ENCODE peak calls at places on chromosomes 4 and X, in seven cellular contexts. One of them, this sample, is unnamed.

GRCh38 chr4:127737295-127737694 is 7.1 kb downstream of the SLC25A31 start:
- DNase-seq in SK-N-SH: no peak
- DNase-seq in HCT116: no peak
- DNase-seq in K562: no peak
- DNase-seq in H1: no peak
- DNase-seq in HepG2: no peak
- DNase-seq in GM12878: no peak
- DNase-seq in this sample: no peak

GRCh38 chrX:108138814-108139213 is 47.2 kb downstream of the ATG4A start:
- DNase-seq in SK-N-SH: no peak
- DNase-seq in HCT116: no peak
- DNase-seq in K562: no peak
- DNase-seq in H1: no peak
- DNase-seq in HepG2: no peak
- DNase-seq in GM12878: no peak
- DNase-seq in this sample: no peak

GRCh38 chr4:138702471-138702870 is 313.1 kb upstream of the NOCT start:
- DNase-seq in SK-N-SH: no peak
- DNase-seq in HCT116: no peak
- DNase-seq in K562: no peak
- DNase-seq in H1: no peak
- DNase-seq in HepG2: no peak
- DNase-seq in GM12878: no peak
- DNase-seq in this sample: no peak

GRCh38 chr4:142846729-142847606 is 867 bp upstream of the INPP4B start:
- DNase-seq in SK-N-SH: peak
- DNase-seq in HCT116: peak
- DNase-seq in K562: no peak
- DNase-seq in H1: no peak
- DNase-seq in HepG2: peak
- DNase-seq in GM12878: no peak
- DNase-seq in this sample: peak

GRCh38 chr4:173448557-173448918 is 49.6 kb upstream of the SCRG1 start:
- DNase-seq in SK-N-SH: no peak
- DNase-seq in HCT116: no peak
- DNase-seq in K562: no peak
- DNase-seq in H1: no peak
- DNase-seq in HepG2: no peak
- DNase-seq in GM12878: no peak
- DNase-seq in this sample: peak

GRCh38 chr4:140755811-140756291 is 334 bp downstream of the TBC1D9 start:
- DNase-seq in SK-N-SH: peak
- DNase-seq in HCT116: no peak
- DNase-seq in K562: no peak
- DNase-seq in H1: no peak
- DNase-seq in HepG2: no peak
- DNase-seq in GM12878: no peak
- DNase-seq in this sample: peak

GRCh38 chr4:119314356-119314755 is 7.6 kb downstream of the FABP2 start:
- DNase-seq in SK-N-SH: no peak
- DNase-seq in HCT116: no peak
- DNase-seq in K562: no peak
- DNase-seq in H1: no peak
- DNase-seq in HepG2: peak
- DNase-seq in GM12878: no peak
- DNase-seq in this sample: no peak

GRCh38 chrX:38973327-38973726 is 172.1 kb downstream of the MID1IP1 start:
- DNase-seq in SK-N-SH: no peak
- DNase-seq in HCT116: no peak
- DNase-seq in K562: no peak
- DNase-seq in H1: no peak
- DNase-seq in HepG2: no peak
- DNase-seq in GM12878: no peak
- DNase-seq in this sample: peak

GRCh38 chrX:54495814-54496516 is at the start of gene FGD1:
- DNase-seq in SK-N-SH: peak
- DNase-seq in HCT116: no peak
- DNase-seq in K562: peak
- DNase-seq in H1: no peak
- DNase-seq in HepG2: no peak
- DNase-seq in GM12878: no peak
- DNase-seq in this sample: peak
- TF ChIP-seq JUND in SK-N-SH: no peak
- TF ChIP-seq JUND in HCT116: no peak
- TF ChIP-seq JUND in K562: no peak
- TF ChIP-seq JUND in H1: no peak
- TF ChIP-seq JUND in HepG2: no peak
- TF ChIP-seq JUND in GM12878: no peak
- TF ChIP-seq JUND in this sample: no peak

DNA sequence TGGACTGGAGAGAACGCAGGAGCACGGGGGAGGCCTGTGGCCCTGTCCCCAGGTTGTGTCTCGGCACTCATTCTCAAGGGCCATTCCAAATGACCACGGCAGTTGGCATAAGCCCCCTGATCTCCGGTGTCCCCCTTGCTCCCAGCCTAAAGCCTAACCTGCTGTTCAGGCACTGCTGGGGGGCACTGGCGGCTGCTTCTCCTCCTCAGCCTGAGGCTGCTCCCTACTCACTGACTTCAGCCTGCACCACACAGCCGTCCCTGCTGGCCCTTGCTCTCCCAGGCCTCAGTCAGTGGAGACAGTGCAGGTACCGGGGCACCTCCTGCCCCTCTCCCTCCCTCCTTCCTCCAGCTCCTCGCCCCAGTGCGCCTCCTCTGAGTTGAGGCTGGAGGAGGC is 64.8 kb downstream of the CPZ start:
- DNase-seq in SK-N-SH: no peak
- DNase-seq in HCT116: no peak
- DNase-seq in K562: no peak
- DNase-seq in H1: no peak
- DNase-seq in HepG2: no peak
- DNase-seq in GM12878: no peak
- DNase-seq in this sample: no peak
- TF ChIP-seq JUND in SK-N-SH: no peak
- TF ChIP-seq JUND in HCT116: no peak
- TF ChIP-seq JUND in K562: no peak
- TF ChIP-seq JUND in H1: no peak
- TF ChIP-seq JUND in HepG2: no peak
- TF ChIP-seq JUND in GM12878: no peak
- TF ChIP-seq JUND in this sample: no peak

GRCh38 chrX:9291666-9292065 is 173.2 kb upstream of the TBL1X start:
- DNase-seq in SK-N-SH: no peak
- DNase-seq in HCT116: no peak
- DNase-seq in K562: no peak
- DNase-seq in H1: no peak
- DNase-seq in HepG2: no peak
- DNase-seq in GM12878: no peak
- DNase-seq in this sample: no peak
- TF ChIP-seq JUND in SK-N-SH: no peak
- TF ChIP-seq JUND in HCT116: no peak
- TF ChIP-seq JUND in K562: no peak
- TF ChIP-seq JUND in H1: no peak
- TF ChIP-seq JUND in HepG2: no peak
- TF ChIP-seq JUND in GM12878: no peak
- TF ChIP-seq JUND in this sample: no peak

DNA sequence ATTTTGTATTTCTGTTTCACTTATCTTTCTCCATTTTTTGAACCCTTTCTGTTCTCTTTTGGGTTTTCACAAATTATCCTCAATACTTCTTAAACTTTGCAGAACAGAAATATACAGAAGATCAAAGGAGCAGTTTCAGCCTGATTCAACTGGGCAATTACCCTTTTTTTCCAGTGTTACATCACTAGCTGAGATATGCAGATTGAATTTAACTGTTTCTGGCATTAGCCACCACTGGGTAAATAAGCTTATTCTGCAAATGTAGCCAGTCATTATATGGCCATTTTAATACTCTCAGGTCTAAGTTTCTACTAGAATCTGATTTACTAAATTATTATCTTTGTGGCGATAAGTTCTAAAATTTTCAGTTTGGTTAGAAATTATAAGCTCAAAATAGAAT is 66.9 kb upstream of the GRID2 start:
- DNase-seq in SK-N-SH: no peak
- DNase-seq in HCT116: no peak
- DNase-seq in K562: no peak
- DNase-seq in H1: no peak
- DNase-seq in HepG2: no peak
- DNase-seq in GM12878: no peak
- DNase-seq in this sample: no peak
- TF ChIP-seq JUND in SK-N-SH: no peak
- TF ChIP-seq JUND in HCT116: no peak
- TF ChIP-seq JUND in K562: no peak
- TF ChIP-seq JUND in H1: no peak
- TF ChIP-seq JUND in HepG2: no peak
- TF ChIP-seq JUND in GM12878: no peak
- TF ChIP-seq JUND in this sample: no peak

GRCh38 chrX:80747832-80748231 is 61.8 kb downstream of the BRWD3 start:
- DNase-seq in SK-N-SH: no peak
- DNase-seq in HCT116: no peak
- DNase-seq in K562: no peak
- DNase-seq in H1: no peak
- DNase-seq in HepG2: no peak
- DNase-seq in GM12878: no peak
- DNase-seq in this sample: no peak

GRCh38 chrX:80749404-80749803 is 60.3 kb downstream of the BRWD3 start:
- DNase-seq in SK-N-SH: no peak
- DNase-seq in HCT116: no peak
- DNase-seq in K562: no peak
- DNase-seq in H1: no peak
- DNase-seq in HepG2: no peak
- DNase-seq in GM12878: no peak
- DNase-seq in this sample: no peak

GRCh38 chrX:80755174-80755573 is 54.5 kb downstream of the BRWD3 start:
- DNase-seq in SK-N-SH: no peak
- DNase-seq in HCT116: no peak
- DNase-seq in K562: no peak
- DNase-seq in H1: no peak
- DNase-seq in HepG2: no peak
- DNase-seq in GM12878: no peak
- DNase-seq in this sample: no peak

GRCh38 chrX:80751456-80751855 is 58.2 kb downstream of the BRWD3 start:
- DNase-seq in SK-N-SH: no peak
- DNase-seq in HCT116: no peak
- DNase-seq in K562: no peak
- DNase-seq in H1: no peak
- DNase-seq in HepG2: no peak
- DNase-seq in GM12878: no peak
- DNase-seq in this sample: no peak
- TF ChIP-seq JUND in SK-N-SH: no peak
- TF ChIP-seq JUND in HCT116: no peak
- TF ChIP-seq JUND in K562: no peak
- TF ChIP-seq JUND in H1: no peak
- TF ChIP-seq JUND in HepG2: no peak
- TF ChIP-seq JUND in GM12878: no peak
- TF ChIP-seq JUND in this sample: no peak

GRCh38 chr4:5780831-5781480 is 70.0 kb downstream of the EVC start:
- DNase-seq in SK-N-SH: no peak
- DNase-seq in HCT116: no peak
- DNase-seq in K562: no peak
- DNase-seq in H1: no peak
- DNase-seq in HepG2: no peak
- DNase-seq in GM12878: no peak
- DNase-seq in this sample: no peak
- TF ChIP-seq JUND in SK-N-SH: no peak
- TF ChIP-seq JUND in HCT116: no peak
- TF ChIP-seq JUND in K562: no peak
- TF ChIP-seq JUND in H1: no peak
- TF ChIP-seq JUND in HepG2: no peak
- TF ChIP-seq JUND in GM12878: no peak
- TF ChIP-seq JUND in this sample: no peak

GRCh38 chrX:112630187-112630586 is 49.6 kb downstream of the LHFPL1 start:
- DNase-seq in SK-N-SH: no peak
- DNase-seq in HCT116: no peak
- DNase-seq in K562: no peak
- DNase-seq in H1: no peak
- DNase-seq in HepG2: no peak
- DNase-seq in GM12878: no peak
- DNase-seq in this sample: no peak
- TF ChIP-seq JUND in SK-N-SH: no peak
- TF ChIP-seq JUND in HCT116: no peak
- TF ChIP-seq JUND in K562: no peak
- TF ChIP-seq JUND in H1: no peak
- TF ChIP-seq JUND in HepG2: no peak
- TF ChIP-seq JUND in GM12878: no peak
- TF ChIP-seq JUND in this sample: no peak

DNA sequence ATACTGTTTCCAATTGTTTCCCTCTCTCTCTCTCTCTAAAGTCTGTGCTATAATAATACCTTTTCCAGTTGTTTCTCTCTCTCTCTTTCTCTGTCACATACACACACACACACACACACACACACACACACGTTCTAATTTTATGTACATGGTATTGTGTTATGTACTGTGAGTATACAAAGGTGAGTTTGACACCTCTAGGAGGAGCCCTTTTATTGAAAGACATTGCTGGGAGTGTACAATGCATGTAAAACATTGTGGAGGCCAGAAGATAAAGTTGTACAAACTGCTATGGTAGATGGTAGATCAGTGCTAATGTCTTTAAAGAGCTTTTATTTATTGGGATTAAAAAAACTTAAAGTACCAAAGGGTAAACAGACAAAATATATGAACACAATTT is 53.6 kb downstream of the BLTP1 start:
- DNase-seq in SK-N-SH: no peak
- DNase-seq in HCT116: no peak
- DNase-seq in K562: no peak
- DNase-seq in H1: no peak
- DNase-seq in HepG2: no peak
- DNase-seq in GM12878: no peak
- DNase-seq in this sample: peak
- TF ChIP-seq JUND in SK-N-SH: no peak
- TF ChIP-seq JUND in HCT116: no peak
- TF ChIP-seq JUND in K562: no peak
- TF ChIP-seq JUND in H1: no peak
- TF ChIP-seq JUND in HepG2: no peak
- TF ChIP-seq JUND in GM12878: no peak
- TF ChIP-seq JUND in this sample: no peak

GRCh38 chr4:177047070-177047850 is 254.5 kb upstream of the VEGFC start:
- DNase-seq in SK-N-SH: peak
- DNase-seq in HCT116: peak
- DNase-seq in K562: peak
- DNase-seq in H1: no peak
- DNase-seq in HepG2: peak
- DNase-seq in GM12878: no peak
- DNase-seq in this sample: peak

GRCh38 chr4:177041356-177041755 is 248.6 kb upstream of the VEGFC start:
- DNase-seq in SK-N-SH: no peak
- DNase-seq in HCT116: no peak
- DNase-seq in K562: no peak
- DNase-seq in H1: no peak
- DNase-seq in HepG2: no peak
- DNase-seq in GM12878: no peak
- DNase-seq in this sample: no peak
- TF ChIP-seq JUND in SK-N-SH: no peak
- TF ChIP-seq JUND in HCT116: no peak
- TF ChIP-seq JUND in K562: no peak
- TF ChIP-seq JUND in H1: no peak
- TF ChIP-seq JUND in HepG2: no peak
- TF ChIP-seq JUND in GM12878: no peak
- TF ChIP-seq JUND in this sample: no peak